ENCODE peak calls at places on chromosomes 16 and 17, in five cellular contexts. P is kidney tubule cell; R is activated CD8-positive, alpha-beta memory T cell treated with anti-CD3 and anti-CD28 coated beads for 4 hours; G is T1000; C is stomach. Q is an unnamed sample.

GRCh38 chr17:61660726-61661125 is 69.7 kb upstream of the NACA2 start:
- DNase-seq in P (no peak), R (no peak), G (no peak), C (no peak), Q (no peak)

GRCh38 chr17:50884354-50885311 is 18.5 kb upstream of the TOB1 start:
- DNase-seq in P (peak; percentile 38), R (no peak), G (no peak), C (peak; percentile 63), Q (no peak)

GRCh38 chr16:10609410-10609774 is 29.0 kb upstream of the EMP2 start:
- DNase-seq in P (peak; percentile 30), R (no peak), G (no peak), C (no peak), Q (no peak)

GRCh38 chr16:17303101-17303500 is 167.7 kb downstream of the XYLT1 start:
- DNase-seq in P (no peak), R (no peak), G (no peak), C (peak; percentile 53), Q (no peak)

GRCh38 chr17:81957691-81958432 is 3.1 kb downstream of the NOTUM start:
- DNase-seq in P (no peak), R (no peak), G (no peak), C (no peak), Q (no peak)

GRCh38 chr17:56681561-56682266 is 88.2 kb downstream of the NOG start:
- DNase-seq in P (peak; percentile 97), R (no peak), G (no peak), C (no peak), Q (no peak)

GRCh38 chr16:2223375-2224182 is at the start of gene E4F1:
- DNase-seq in P (peak; percentile 100), R (peak; percentile 96), G (peak; percentile 98), C (peak; percentile 100), Q (peak; percentile 97)

GRCh38 chr16:89453662-89454321 is 36.6 kb downstream of the ANKRD11 start:
- DNase-seq in P (peak; percentile 36), R (no peak), G (no peak), C (peak; percentile 51), Q (no peak)

GRCh38 chr16:70702624-70703023 is 16.8 kb upstream of the MTSS2 start:
- DNase-seq in P (no peak), R (no peak), G (no peak), C (no peak), Q (no peak)

GRCh38 chr17:39236981-39237441 is 11.3 kb upstream of the STAC2 start:
- DNase-seq in P (no peak), R (no peak), G (no peak), C (no peak), Q (no peak)

GRCh38 chr17:33438136-33438535 is 145.0 kb upstream of the ASIC2 start:
- DNase-seq in P (no peak), R (no peak), G (no peak), C (no peak), Q (no peak)

GRCh38 chr17:8226536-8227237 is 16.3 kb upstream of the AURKB start:
- DNase-seq in P (peak; percentile 83), R (no peak), G (peak; percentile 78), C (peak; percentile 32), Q (no peak)

GRCh38 chr16:58011652-58012051 is 10.4 kb downstream of the USB1 start:
- DNase-seq in P (peak; percentile 69), R (no peak), G (no peak), C (no peak), Q (no peak)

GRCh38 chr17:16492613-16493290 is 759 bp upstream of the LRRC75A start:
- DNase-seq in P (no peak), R (no peak), G (no peak), C (no peak), Q (no peak)

GRCh38 chr16:9666834-9667480 is 515.3 kb downstream of the GRIN2A start:
- DNase-seq in P (no peak), R (no peak), G (no peak), C (no peak), Q (no peak)

GRCh38 chr16:3938843-3939624 is 58.5 kb upstream of the CREBBP start:
- DNase-seq in P (peak; percentile 50), R (peak; percentile 39), G (peak; percentile 71), C (peak; percentile 40), Q (no peak)

GRCh38 chr17:45828171-45829133 is 16.2 kb upstream of the SPPL2C start:
- DNase-seq in P (no peak), R (no peak), G (no peak), C (no peak), Q (no peak)

GRCh38 chr16:12235110-12235509 is 258.6 kb downstream of the SNX29 start:
- DNase-seq in P (no peak), R (no peak), G (no peak), C (no peak), Q (no peak)

GRCh38 chr17:59972778-59973177 is 8.2 kb upstream of the RNFT1 start:
- DNase-seq in P (no peak), R (no peak), G (no peak), C (no peak), Q (no peak)

GRCh38 chr17:5592382-5592781 is 8.1 kb upstream of the NLRP1 start:
- DNase-seq in P (peak; percentile 68), R (no peak), G (no peak), C (no peak), Q (no peak)

GRCh38 chr16:13056607-13057006 is 155.2 kb downstream of the SHISA9 start:
- DNase-seq in P (no peak), R (no peak), G (no peak), C (no peak), Q (no peak)

GRCh38 chr17:8019161-8019560 is 16.7 kb downstream of the GUCY2D start:
- DNase-seq in P (peak; percentile 9), R (no peak), G (no peak), C (no peak), Q (no peak)

GRCh38 chr16:85079785-85080602 is 32.3 kb downstream of the CIBAR2 start:
- DNase-seq in P (no peak), R (no peak), G (no peak), C (no peak), Q (no peak)

GRCh38 chr17:47095268-47095667 is 93.8 kb downstream of the CDC27 start:
- DNase-seq in P (no peak), R (no peak), G (no peak), C (no peak), Q (no peak)

GRCh38 chr17:59375858-59376257 is 44.4 kb downstream of the YPEL2 start:
- DNase-seq in P (no peak), R (no peak), G (no peak), C (no peak), Q (no peak)

GRCh38 chr16:24838554-24839266 is 7.1 kb upstream of the SLC5A11 start:
- DNase-seq in P (peak; percentile 79), R (no peak), G (no peak), C (no peak), Q (no peak)

GRCh38 chr16:27762441-27762840 is 212.5 kb downstream of the KATNIP start:
- DNase-seq in P (peak; percentile 90), R (no peak), G (no peak), C (no peak), Q (no peak)

GRCh38 chr17:2243953-2244352 is 59.6 kb downstream of the SMG6 start:
- DNase-seq in P (no peak), R (no peak), G (no peak), C (no peak), Q (no peak)

GRCh38 chr17:18004345-18004744 is 31.7 kb downstream of the DRC3 start:
- DNase-seq in P (peak; percentile 55), R (no peak), G (no peak), C (no peak), Q (no peak)

GRCh38 chr16:56589141-56590039 is at the start of gene MT3:
- DNase-seq in P (peak; percentile 35), R (no peak), G (no peak), C (no peak), Q (no peak)

GRCh38 chr17:72725432-72726068 is 366.9 kb downstream of the SLC39A11 start:
- DNase-seq in P (peak; percentile 76), R (no peak), G (no peak), C (peak; percentile 69), Q (no peak)

GRCh38 chr17:1134634-1135324 is 45.0 kb downstream of the ABR start:
- DNase-seq in P (no peak), R (no peak), G (no peak), C (no peak), Q (no peak)

GRCh38 chr16:70548936-70549335 is 25.3 kb downstream of the SF3B3 start:
- DNase-seq in P (no peak), R (no peak), G (no peak), C (no peak), Q (no peak)

GRCh38 chr16:81567987-81568748 is 123.6 kb downstream of the CMIP start:
- DNase-seq in P (peak; percentile 85), R (no peak), G (peak; percentile 69), C (peak; percentile 58), Q (no peak)

GRCh38 chr17:72419866-72420774 is 299.3 kb downstream of the SOX9 start:
- DNase-seq in P (peak; percentile 69), R (no peak), G (no peak), C (no peak), Q (no peak)

GRCh38 chr17:58278661-58279015 is 2.1 kb downstream of the MPO start:
- DNase-seq in P (peak; percentile 9), R (no peak), G (no peak), C (no peak), Q (no peak)